ENCODE peak calls at places on chromosomes 7 and 10, in nine cellular contexts. V is transverse colon, X is tibial nerve, T is HFF-Myc, E is AG04450, C is uterus, P is cardiac fibroblast, K is hepatocyte, H is SK-N-SH. D is an unnamed sample.

GRCh38 chr7:94577357-94577756 is 67.7 kb downstream of the CASD1 start:
- DNase-seq in V (no peak), X (no peak), T (no peak), E (no peak), C (no peak), P (no peak), K (no peak), H (no peak), D (no peak)

GRCh38 chr10:99375444-99375843 is 46.3 kb downstream of the CNNM1 start:
- DNase-seq in V (no peak), X (no peak), T (no peak), E (no peak), C (no peak), P (no peak), K (no peak), H (no peak), D (no peak)

GRCh38 chr7:954330-955238 is at the start of gene ADAP1:
- DNase-seq in V (peak), X (no peak), T (no peak), E (no peak), C (peak), P (peak), K (peak), H (peak), D (no peak)

GRCh38 chr10:131980757-131981428 is 830 bp downstream of the BNIP3 start:
- DNase-seq in V (no peak), X (no peak), T (no peak), E (no peak), C (no peak), P (peak), K (peak), H (peak), D (no peak)

GRCh38 chr7:134448359-134449229 is 10.3 kb downstream of the AKR1B1 start:
- DNase-seq in V (no peak), X (no peak), T (peak), E (peak), C (no peak), P (peak), K (no peak), H (no peak), D (peak)

GRCh38 chr10:31554556-31554955 is 235.5 kb downstream of the ZEB1 start:
- DNase-seq in V (no peak), X (no peak), T (peak), E (peak), C (no peak), P (peak), K (no peak), H (no peak), D (no peak)

GRCh38 chr10:11691319-11691755 is 50.8 kb upstream of the ECHDC3 start:
- DNase-seq in V (no peak), X (no peak), T (no peak), E (no peak), C (no peak), P (no peak), K (no peak), H (no peak), D (no peak)

GRCh38 chr7:111788426-111788825 is 226.1 kb upstream of the IMMP2L start:
- DNase-seq in V (no peak), X (no peak), T (no peak), E (no peak), C (no peak), P (peak), K (no peak), H (no peak), D (no peak)

GRCh38 chr7:153408360-153409335 is 643.5 kb upstream of the DPP6 start:
- DNase-seq in V (no peak), X (no peak), T (no peak), E (no peak), C (no peak), P (no peak), K (no peak), H (no peak), D (no peak)

GRCh38 chr7:24139996-24140395 is 144.0 kb upstream of the NPY start:
- DNase-seq in V (no peak), X (no peak), T (no peak), E (no peak), C (no peak), P (no peak), K (no peak), H (no peak), D (no peak)

GRCh38 chr10:102546606-102547310 is 43.0 kb downstream of the SUFU start:
- DNase-seq in V (no peak), X (no peak), T (peak), E (peak), C (no peak), P (no peak), K (no peak), H (peak), D (no peak)

GRCh38 chr10:72009430-72010081 is 45.4 kb downstream of the CHST3 start:
- DNase-seq in V (peak), X (peak), T (peak), E (peak), C (peak), P (peak), K (peak), H (peak), D (peak)
- H3K4me3 ChIP-seq in V (no peak), X (no peak), T (no peak), E (peak), C (no peak), P (no peak), K (no peak), H (no peak), D (no peak)

DNA sequence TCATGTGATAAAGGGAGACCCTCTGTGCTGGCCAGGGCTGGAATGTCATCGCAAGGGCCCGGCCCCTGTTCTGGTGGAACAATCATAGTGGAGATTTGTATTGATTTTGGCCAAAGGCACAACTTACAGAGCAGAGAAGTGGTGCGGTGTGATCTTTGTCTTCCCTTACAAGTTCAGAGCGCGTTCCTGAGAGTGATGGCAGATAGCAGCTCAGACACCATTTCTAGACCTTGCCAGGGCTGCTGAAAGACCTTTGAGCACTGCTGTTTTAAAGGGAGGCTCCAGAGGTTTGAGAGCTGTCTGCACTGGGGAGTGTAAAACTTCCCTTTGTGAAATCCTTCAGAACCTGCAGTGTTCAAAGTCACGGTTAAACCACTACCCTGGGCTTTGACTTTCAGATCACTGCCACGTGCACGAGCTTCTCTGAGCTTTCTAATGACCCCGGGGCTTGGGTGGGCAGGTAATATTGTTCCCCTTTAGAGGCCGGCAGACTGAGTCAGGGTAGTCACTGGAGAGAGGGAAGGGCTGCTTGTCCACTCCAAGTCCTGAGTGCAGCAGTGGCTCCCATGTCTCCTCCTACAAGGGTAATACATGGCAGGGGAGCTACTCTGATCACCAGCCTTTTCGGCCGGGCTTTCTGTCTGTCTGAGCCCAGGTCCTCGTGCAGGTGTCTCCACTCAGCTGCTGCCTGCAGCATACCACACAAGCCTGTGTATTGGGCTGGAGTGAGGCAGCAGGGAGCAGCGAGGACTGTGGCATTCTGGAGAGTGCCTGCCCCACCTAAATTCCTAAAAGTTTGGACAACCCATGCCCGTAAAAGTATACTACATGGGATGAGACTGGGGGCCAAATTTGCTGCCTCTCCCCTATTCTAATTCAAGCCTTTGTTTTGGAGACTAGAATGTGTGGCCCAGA is 63.2 kb downstream of the ZMIZ1 start:
- DNase-seq in V (no peak), X (no peak), T (no peak), E (no peak), C (no peak), P (no peak), K (no peak), H (no peak), D (no peak)
- H3K4me3 ChIP-seq in V (no peak), X (no peak), T (no peak), E (no peak), C (no peak), P (no peak), K (no peak), H (no peak), D (no peak)

DNA sequence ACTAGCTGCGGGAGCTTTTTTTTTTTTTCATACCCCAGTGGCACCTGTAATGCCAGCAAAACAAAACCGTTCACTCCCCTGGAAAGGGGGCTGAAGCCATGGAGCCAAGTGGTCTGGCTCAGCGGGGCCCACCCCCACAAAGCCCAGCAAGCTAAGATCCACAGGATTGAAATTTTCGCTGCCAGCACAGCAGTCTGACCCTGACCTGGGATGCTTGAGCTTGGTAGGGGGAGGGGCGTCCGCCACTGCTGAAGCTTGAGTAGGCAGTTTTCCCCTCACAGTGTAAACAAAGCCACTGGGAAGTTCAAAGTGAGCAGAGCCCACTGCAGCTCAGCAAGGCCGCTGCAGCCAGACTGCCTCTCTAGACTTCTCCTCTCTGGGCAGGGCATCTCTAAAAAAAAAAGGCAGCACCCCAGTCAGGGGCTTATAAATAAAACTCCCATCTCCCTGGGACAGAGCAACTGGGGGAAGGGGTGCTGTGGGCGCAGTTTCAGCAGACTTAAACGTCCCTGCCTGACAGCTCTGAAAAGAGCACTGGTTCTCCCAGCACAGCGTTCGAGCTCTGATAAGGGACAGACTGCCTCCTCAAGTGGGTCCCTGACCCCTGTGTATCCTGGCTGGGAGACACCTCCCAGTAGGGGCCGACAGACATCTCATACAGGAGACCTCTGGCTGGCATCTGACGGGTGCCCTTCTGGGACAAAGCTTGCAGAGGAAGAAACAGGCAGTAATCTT is 31.6 kb downstream of the ARMC10 start:
- DNase-seq in V (no peak), X (no peak), T (no peak), E (no peak), C (no peak), P (no peak), K (peak), H (no peak), D (no peak)
- H3K4me3 ChIP-seq in V (no peak), X (no peak), T (no peak), E (no peak), C (no peak), P (no peak), K (no peak), H (no peak), D (no peak)

DNA sequence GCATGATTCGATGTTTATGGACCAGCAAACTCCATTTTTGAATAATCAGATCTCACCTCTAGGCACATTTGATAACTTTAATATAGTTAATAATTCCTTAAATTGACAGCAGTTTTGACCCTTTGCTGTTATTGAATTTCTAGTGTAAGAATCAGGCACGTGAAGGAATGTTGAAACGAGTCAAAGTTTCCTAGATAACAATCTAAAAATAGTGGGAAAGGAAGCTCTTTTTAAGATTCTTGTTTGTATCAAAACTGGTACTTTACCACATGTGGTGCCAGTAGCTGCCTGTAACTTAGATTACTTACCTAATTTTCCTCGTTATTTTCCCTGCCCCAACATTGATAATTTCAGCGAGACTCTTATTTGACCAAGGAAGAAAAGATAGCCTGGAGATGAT is 757.8 kb upstream of the KCND2 start:
- DNase-seq in V (no peak), X (no peak), T (no peak), E (no peak), C (no peak), P (no peak), K (no peak), H (no peak), D (no peak)
- H3K4me3 ChIP-seq in V (no peak), X (no peak), T (no peak), E (no peak), C (no peak), P (no peak), K (no peak), H (no peak), D (no peak)

DNA sequence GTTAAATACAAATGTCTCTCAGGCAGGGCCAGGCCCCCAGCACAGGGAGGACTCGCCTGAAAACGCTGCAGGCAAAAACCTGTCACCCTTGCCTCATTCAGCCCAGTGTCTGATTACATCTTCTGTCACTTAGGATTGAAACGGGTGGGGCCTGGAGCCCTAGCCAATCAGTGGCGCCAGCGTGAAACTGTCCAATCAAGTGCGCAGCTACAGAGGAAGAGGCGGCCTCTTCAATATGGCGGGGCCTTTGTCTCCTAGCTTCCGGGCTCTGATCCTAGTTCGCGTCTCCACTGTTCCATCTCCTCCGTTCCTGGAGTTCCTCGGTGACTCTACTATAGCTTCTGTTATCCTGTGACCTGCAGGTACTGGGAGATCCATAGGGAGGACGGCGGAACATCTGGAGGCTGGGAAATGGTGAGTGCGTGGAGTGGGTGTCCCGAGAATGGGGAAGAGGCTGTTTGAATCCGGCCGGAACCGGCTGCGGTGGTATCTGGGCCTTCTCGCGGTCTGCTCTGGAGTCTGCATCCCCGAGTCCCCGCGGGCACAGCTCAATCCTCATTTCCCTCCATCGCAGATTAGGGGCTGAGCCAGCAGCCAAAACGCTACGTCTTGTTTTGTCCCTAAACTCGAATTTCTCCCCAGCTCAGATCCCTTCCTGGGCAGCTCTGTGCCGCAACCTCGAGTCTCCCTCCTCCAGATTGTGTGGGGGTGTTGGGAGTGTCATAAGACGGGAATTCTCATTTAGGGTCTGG is at the start of gene ZNF736:
- DNase-seq in V (peak), X (peak), T (peak), E (peak), C (peak), P (peak), K (no peak), H (peak), D (peak)
- H3K4me3 ChIP-seq in V (peak), X (peak), T (peak), E (peak), C (peak), P (peak), K (no peak), H (peak), D (peak)

DNA sequence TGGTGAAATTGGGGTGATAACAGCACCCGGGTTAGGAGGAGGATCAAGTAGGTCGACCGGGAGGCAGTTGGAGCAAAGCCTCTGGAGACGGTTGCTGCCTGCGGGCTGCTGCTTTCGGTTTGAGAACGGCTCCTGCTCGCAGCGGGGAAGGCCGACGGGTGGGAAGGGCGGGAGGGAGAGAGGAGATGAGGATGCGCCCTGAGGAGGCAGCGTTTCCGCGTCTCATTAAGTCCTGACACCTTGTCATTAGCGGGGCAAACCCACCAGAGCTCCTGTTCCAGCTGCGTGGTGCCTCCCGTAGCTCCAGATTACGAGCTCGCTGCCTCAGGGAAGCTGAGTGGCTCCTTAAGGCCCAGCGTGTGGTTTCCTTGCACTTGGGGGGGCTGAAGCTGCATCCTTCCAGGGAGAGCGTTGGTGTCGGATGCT is 52.0 kb upstream of the CFAP46 start:
- DNase-seq in V (no peak), X (no peak), T (no peak), E (no peak), C (no peak), P (peak), K (no peak), H (no peak), D (no peak)
- H3K4me3 ChIP-seq in V (peak), X (peak), T (no peak), E (peak), C (peak), P (peak), K (no peak), H (no peak), D (peak)

DNA sequence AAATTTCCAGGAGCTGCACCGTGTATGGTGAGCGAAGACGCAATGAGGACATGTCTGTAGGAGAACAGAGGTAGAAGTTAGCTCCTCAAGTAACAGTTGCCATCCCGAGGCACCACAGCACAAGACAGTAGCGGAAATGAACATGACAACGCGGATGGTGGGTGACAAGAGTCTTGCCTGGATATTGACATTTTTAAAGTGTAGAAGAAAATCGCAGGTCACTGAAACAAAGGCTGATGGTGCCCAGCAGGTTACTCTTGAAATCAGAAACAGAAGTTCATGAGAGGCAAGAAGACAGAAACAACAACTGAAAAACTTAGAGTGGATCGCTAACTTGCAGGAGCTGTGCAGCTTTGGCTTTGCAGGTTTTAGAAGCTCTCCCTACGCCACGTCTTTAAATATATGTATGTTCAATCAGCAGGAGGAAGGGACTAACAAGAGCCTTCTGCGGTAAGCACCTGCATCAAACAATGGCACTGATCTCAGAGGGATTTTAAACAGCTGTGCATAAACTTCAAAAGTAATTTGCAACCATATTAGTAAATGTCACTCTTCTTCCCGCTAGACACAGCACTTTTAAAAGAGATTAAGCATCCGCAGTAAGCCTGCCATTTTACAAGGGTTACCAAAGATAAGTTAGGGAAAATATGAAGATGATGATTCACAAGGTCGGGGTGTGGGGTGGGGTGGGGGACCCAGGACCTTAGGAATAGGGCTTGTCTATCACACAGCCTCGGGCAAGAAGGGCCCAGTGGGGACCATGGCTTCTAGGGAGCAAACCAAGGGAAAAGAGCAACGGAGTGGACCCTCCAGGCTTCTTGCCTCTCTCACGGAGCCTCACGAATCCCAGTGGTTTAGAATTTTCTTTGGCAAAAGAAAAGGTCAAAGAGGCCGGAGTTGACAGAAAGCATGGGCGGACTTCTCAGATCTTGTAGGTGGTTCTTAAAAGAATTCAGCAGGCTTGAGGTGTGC is 1.6 kb downstream of the PRKCQ start:
- DNase-seq in V (no peak), X (no peak), T (no peak), E (no peak), C (no peak), P (no peak), K (no peak), H (no peak), D (no peak)
- H3K4me3 ChIP-seq in V (peak), X (no peak), T (no peak), E (no peak), C (no peak), P (no peak), K (no peak), H (no peak), D (no peak)

GRCh38 chr7:157569967-157570366 is 233.2 kb downstream of the DNAJB6 start:
- DNase-seq in V (no peak), X (no peak), T (no peak), E (no peak), C (no peak), P (no peak), K (no peak), H (no peak), D (no peak)

GRCh38 chr7:157566631-157567006 is 229.8 kb downstream of the DNAJB6 start:
- DNase-seq in V (no peak), X (no peak), T (no peak), E (no peak), C (no peak), P (no peak), K (no peak), H (no peak), D (no peak)

GRCh38 chr7:157568785-157569584 is 232.2 kb downstream of the DNAJB6 start:
- DNase-seq in V (peak), X (no peak), T (no peak), E (no peak), C (peak), P (peak), K (peak), H (peak), D (peak)

GRCh38 chr7:157567666-157568065 is 230.9 kb downstream of the DNAJB6 start:
- DNase-seq in V (no peak), X (no peak), T (no peak), E (no peak), C (no peak), P (no peak), K (no peak), H (no peak), D (no peak)

GRCh38 chr7:157568071-157568784 is 231.4 kb downstream of the DNAJB6 start:
- DNase-seq in V (no peak), X (no peak), T (no peak), E (no peak), C (no peak), P (no peak), K (no peak), H (no peak), D (no peak)
- H3K4me3 ChIP-seq in V (peak), X (peak), T (peak), E (peak), C (peak), P (peak), K (peak), H (peak), D (peak)